ENCODE peak calls at places on chromosomes 13 and 19, in four cellular contexts. Y, G, S and W are unnamed samples.
A peak's percentile ranks its signal among the peaks of the same experiment; 100 is the strongest.

GRCh38 chr13:36673838-36674326 is at the start of gene SERTM1:
- DNase-seq in Y (no peak), G (no peak), S (no peak), W (no peak)

GRCh38 chr19:33191501-33191900 is 2.6 kb upstream of the LRP3 start:
- DNase-seq in Y (no peak), G (no peak), S (no peak), W (no peak)

GRCh38 chr13:98503175-98504028 is 73.5 kb downstream of the STK24 start:
- DNase-seq in Y (no peak), G (no peak), S (no peak), W (no peak)

GRCh38 chr13:58594978-58595600 is 963.5 kb downstream of the PCDH17 start:
- DNase-seq in Y (no peak), G (no peak), S (no peak), W (no peak)

GRCh38 chr19:38152461-38153379 is 71.3 kb downstream of the DPF1 start:
- DNase-seq in Y (no peak), G (no peak), S (no peak), W (no peak)

GRCh38 chr19:5096536-5096935 is 127.6 kb downstream of the KDM4B start:
- DNase-seq in Y (no peak), G (no peak), S (no peak), W (no peak)

GRCh38 chr19:35995655-35995993 is 636 bp downstream of the SDHAF1 start:
- DNase-seq in Y (peak; percentile 74), G (no peak), S (peak; percentile 30), W (peak; percentile 59)

GRCh38 chr19:35708391-35708790 is 4.0 kb downstream of the ZBTB32 start:
- DNase-seq in Y (no peak), G (no peak), S (no peak), W (no peak)

GRCh38 chr13:100461309-100462035 is 127.1 kb downstream of the GGACT start:
- DNase-seq in Y (no peak), G (no peak), S (no peak), W (no peak)